ENCODE peak calls at places on chromosome 19, in seven cellular contexts. One of them, this sample, is unnamed.

GRCh38 chr19:52942371-52943133 is 19.3 kb upstream of the ZNF888 start:
- DNase-seq in brain microvascular endothelial cell: peak
- DNase-seq in left ventricle myocardium inferior: peak
- DNase-seq in psoas muscle: peak
- DNase-seq in thoracic aorta: peak
- DNase-seq in cardiac fibroblast: peak
- DNase-seq in AG09309: no peak
- DNase-seq in this sample: peak

GRCh38 chr19:1102407-1103106 is 1.2 kb upstream of the GPX4 start:
- DNase-seq in cardiac fibroblast: peak
- DNase-seq in psoas muscle: peak
- DNase-seq in AG09309: peak
- DNase-seq in brain microvascular endothelial cell: peak
- DNase-seq in thoracic aorta: peak
- DNase-seq in left ventricle myocardium inferior: no peak
- DNase-seq in this sample: peak

GRCh38 chr19:756232-756631 is 5.3 kb downstream of the MISP start:
- DNase-seq in thoracic aorta: no peak
- DNase-seq in cardiac fibroblast: peak
- DNase-seq in left ventricle myocardium inferior: no peak
- DNase-seq in psoas muscle: no peak
- DNase-seq in AG09309: no peak
- DNase-seq in brain microvascular endothelial cell: peak
- DNase-seq in this sample: peak

GRCh38 chr19:13492128-13492527 is 14.2 kb downstream of the CACNA1A start:
- DNase-seq in psoas muscle: no peak
- DNase-seq in left ventricle myocardium inferior: no peak
- DNase-seq in thoracic aorta: no peak
- DNase-seq in brain microvascular endothelial cell: peak
- DNase-seq in cardiac fibroblast: peak
- DNase-seq in AG09309: peak
- DNase-seq in this sample: peak

GRCh38 chr19:459724-460511 is 915 bp downstream of the SHC2 start:
- DNase-seq in brain microvascular endothelial cell: no peak
- DNase-seq in left ventricle myocardium inferior: peak
- DNase-seq in cardiac fibroblast: peak
- DNase-seq in AG09309: no peak
- DNase-seq in psoas muscle: peak
- DNase-seq in thoracic aorta: no peak
- DNase-seq in this sample: peak

GRCh38 chr19:31135841-31136240 is 213.4 kb downstream of the TSHZ3 start:
- DNase-seq in brain microvascular endothelial cell: peak
- DNase-seq in left ventricle myocardium inferior: no peak
- DNase-seq in AG09309: no peak
- DNase-seq in thoracic aorta: no peak
- DNase-seq in psoas muscle: no peak
- DNase-seq in cardiac fibroblast: no peak
- DNase-seq in this sample: no peak

GRCh38 chr19:611506-611869 is 21.8 kb downstream of the HCN2 start:
- DNase-seq in psoas muscle: no peak
- DNase-seq in AG09309: peak
- DNase-seq in brain microvascular endothelial cell: peak
- DNase-seq in thoracic aorta: no peak
- DNase-seq in cardiac fibroblast: peak
- DNase-seq in left ventricle myocardium inferior: no peak
- DNase-seq in this sample: peak

GRCh38 chr19:48123907-48124675 is 13.5 kb upstream of the PLA2G4C start:
- DNase-seq in cardiac fibroblast: peak
- DNase-seq in AG09309: peak
- DNase-seq in thoracic aorta: no peak
- DNase-seq in left ventricle myocardium inferior: no peak
- DNase-seq in brain microvascular endothelial cell: peak
- DNase-seq in psoas muscle: no peak
- DNase-seq in this sample: peak

GRCh38 chr19:56097776-56098175 is 23.3 kb downstream of the ZNF787 start:
- DNase-seq in brain microvascular endothelial cell: no peak
- DNase-seq in cardiac fibroblast: no peak
- DNase-seq in psoas muscle: no peak
- DNase-seq in AG09309: no peak
- DNase-seq in left ventricle myocardium inferior: peak
- DNase-seq in thoracic aorta: no peak
- DNase-seq in this sample: no peak

GRCh38 chr19:45385392-45386221 is 15.2 kb upstream of the ERCC2 start:
- DNase-seq in cardiac fibroblast: no peak
- DNase-seq in thoracic aorta: no peak
- DNase-seq in left ventricle myocardium inferior: no peak
- DNase-seq in AG09309: no peak
- DNase-seq in brain microvascular endothelial cell: no peak
- DNase-seq in psoas muscle: no peak
- DNase-seq in this sample: no peak

GRCh38 chr19:13132471-13133166 is 14.6 kb downstream of the NACC1 start:
- DNase-seq in AG09309: no peak
- DNase-seq in brain microvascular endothelial cell: peak
- DNase-seq in left ventricle myocardium inferior: no peak
- DNase-seq in cardiac fibroblast: peak
- DNase-seq in thoracic aorta: no peak
- DNase-seq in psoas muscle: no peak
- DNase-seq in this sample: peak

GRCh38 chr19:55369651-55370304 is 485 bp downstream of the IL11 start:
- DNase-seq in left ventricle myocardium inferior: no peak
- DNase-seq in cardiac fibroblast: peak
- DNase-seq in brain microvascular endothelial cell: peak
- DNase-seq in AG09309: no peak
- DNase-seq in psoas muscle: no peak
- DNase-seq in thoracic aorta: no peak
- DNase-seq in this sample: peak

GRCh38 chr19:46115396-46116109 is 8.9 kb downstream of the IGFL3 start:
- DNase-seq in thoracic aorta: no peak
- DNase-seq in cardiac fibroblast: peak
- DNase-seq in brain microvascular endothelial cell: peak
- DNase-seq in psoas muscle: no peak
- DNase-seq in AG09309: peak
- DNase-seq in left ventricle myocardium inferior: no peak
- DNase-seq in this sample: peak

GRCh38 chr19:8333771-8334457 is 9.1 kb downstream of the KANK3 start:
- DNase-seq in thoracic aorta: no peak
- DNase-seq in cardiac fibroblast: no peak
- DNase-seq in brain microvascular endothelial cell: no peak
- DNase-seq in left ventricle myocardium inferior: no peak
- DNase-seq in AG09309: no peak
- DNase-seq in psoas muscle: no peak
- DNase-seq in this sample: no peak

GRCh38 chr19:36009220-36009619 is 607 bp upstream of the SYNE4 start:
- DNase-seq in brain microvascular endothelial cell: peak
- DNase-seq in thoracic aorta: no peak
- DNase-seq in left ventricle myocardium inferior: peak
- DNase-seq in psoas muscle: peak
- DNase-seq in cardiac fibroblast: peak
- DNase-seq in AG09309: no peak
- DNase-seq in this sample: peak

GRCh38 chr19:46416077-46416709 is 2.8 kb upstream of the CCDC8 start:
- DNase-seq in AG09309: no peak
- DNase-seq in thoracic aorta: peak
- DNase-seq in psoas muscle: peak
- DNase-seq in cardiac fibroblast: peak
- DNase-seq in brain microvascular endothelial cell: peak
- DNase-seq in left ventricle myocardium inferior: peak
- DNase-seq in this sample: peak

GRCh38 chr19:29610574-29611271 is 4.6 kb downstream of the POP4 start:
- DNase-seq in psoas muscle: peak
- DNase-seq in brain microvascular endothelial cell: peak
- DNase-seq in cardiac fibroblast: peak
- DNase-seq in thoracic aorta: peak
- DNase-seq in left ventricle myocardium inferior: peak
- DNase-seq in AG09309: peak
- DNase-seq in this sample: peak

GRCh38 chr19:10748924-10749434 is 31.1 kb downstream of the DNM2 start:
- DNase-seq in thoracic aorta: no peak
- DNase-seq in AG09309: no peak
- DNase-seq in psoas muscle: peak
- DNase-seq in brain microvascular endothelial cell: peak
- DNase-seq in cardiac fibroblast: peak
- DNase-seq in left ventricle myocardium inferior: peak
- DNase-seq in this sample: no peak

GRCh38 chr19:21158523-21159135 is 16.8 kb downstream of the ZNF431 start:
- DNase-seq in left ventricle myocardium inferior: no peak
- DNase-seq in psoas muscle: no peak
- DNase-seq in AG09309: no peak
- DNase-seq in brain microvascular endothelial cell: peak
- DNase-seq in thoracic aorta: no peak
- DNase-seq in cardiac fibroblast: peak
- DNase-seq in this sample: peak

GRCh38 chr19:1265611-1266115 is 3.5 kb upstream of the CIRBP start:
- DNase-seq in left ventricle myocardium inferior: peak
- DNase-seq in AG09309: no peak
- DNase-seq in psoas muscle: peak
- DNase-seq in thoracic aorta: peak
- DNase-seq in brain microvascular endothelial cell: peak
- DNase-seq in cardiac fibroblast: peak
- DNase-seq in this sample: peak

GRCh38 chr19:23343434-23344010 is 51.7 kb downstream of the ZNF91 start:
- DNase-seq in psoas muscle: no peak
- DNase-seq in left ventricle myocardium inferior: no peak
- DNase-seq in cardiac fibroblast: no peak
- DNase-seq in AG09309: no peak
- DNase-seq in brain microvascular endothelial cell: no peak
- DNase-seq in thoracic aorta: no peak
- DNase-seq in this sample: no peak

DNA sequence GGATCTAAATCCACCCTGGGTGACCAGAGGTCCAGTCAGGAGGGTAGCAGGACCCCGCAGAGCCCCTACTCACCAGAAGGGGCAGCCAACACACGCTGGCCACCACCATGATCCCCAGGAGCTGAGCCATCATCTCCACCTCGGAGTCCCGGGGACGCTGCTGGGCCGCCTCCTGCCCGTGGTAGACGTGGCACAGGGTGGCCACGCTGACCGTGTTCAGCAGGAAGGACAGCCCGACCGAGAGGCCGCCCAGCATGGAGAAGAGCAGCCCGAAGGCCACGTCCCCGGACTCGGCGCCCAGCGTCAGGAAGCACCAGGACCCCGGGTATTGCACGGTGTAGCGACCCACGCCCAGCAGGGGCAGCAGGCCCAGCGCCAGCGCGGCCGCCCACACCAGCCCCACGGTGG is 6.9 kb downstream of the TBXA2R start:
- DNase-seq in thoracic aorta: no peak
- DNase-seq in left ventricle myocardium inferior: no peak
- DNase-seq in brain microvascular endothelial cell: no peak
- DNase-seq in AG09309: no peak
- DNase-seq in psoas muscle: no peak
- DNase-seq in cardiac fibroblast: no peak
- DNase-seq in this sample: no peak
- TF ChIP-seq CTCF in thoracic aorta: no peak
- TF ChIP-seq CTCF in left ventricle myocardium inferior: no peak
- TF ChIP-seq CTCF in brain microvascular endothelial cell: peak
- TF ChIP-seq CTCF in AG09309: no peak
- TF ChIP-seq CTCF in psoas muscle: no peak
- TF ChIP-seq CTCF in cardiac fibroblast: peak
- TF ChIP-seq CTCF in this sample: peak

GRCh38 chr19:40392894-40393517 is 3.0 kb upstream of the HIPK4 start:
- DNase-seq in thoracic aorta: no peak
- DNase-seq in AG09309: no peak
- DNase-seq in cardiac fibroblast: no peak
- DNase-seq in left ventricle myocardium inferior: no peak
- DNase-seq in brain microvascular endothelial cell: no peak
- DNase-seq in psoas muscle: no peak
- DNase-seq in this sample: no peak
- TF ChIP-seq CTCF in thoracic aorta: no peak
- TF ChIP-seq CTCF in AG09309: peak
- TF ChIP-seq CTCF in cardiac fibroblast: peak
- TF ChIP-seq CTCF in left ventricle myocardium inferior: peak
- TF ChIP-seq CTCF in brain microvascular endothelial cell: peak
- TF ChIP-seq CTCF in psoas muscle: peak
- TF ChIP-seq CTCF in this sample: peak

GRCh38 chr19:49491030-49491803 is 3.8 kb downstream of the RPL13A start:
- DNase-seq in cardiac fibroblast: no peak
- DNase-seq in thoracic aorta: no peak
- DNase-seq in psoas muscle: no peak
- DNase-seq in brain microvascular endothelial cell: no peak
- DNase-seq in left ventricle myocardium inferior: no peak
- DNase-seq in AG09309: no peak
- DNase-seq in this sample: no peak

GRCh38 chr19:49490287-49491029 is 3.0 kb downstream of the RPL13A start:
- DNase-seq in AG09309: no peak
- DNase-seq in brain microvascular endothelial cell: no peak
- DNase-seq in thoracic aorta: no peak
- DNase-seq in cardiac fibroblast: no peak
- DNase-seq in psoas muscle: no peak
- DNase-seq in left ventricle myocardium inferior: no peak
- DNase-seq in this sample: no peak

GRCh38 chr19:49488046-49488862 is 846 bp downstream of the RPL13A start:
- DNase-seq in AG09309: no peak
- DNase-seq in cardiac fibroblast: no peak
- DNase-seq in psoas muscle: no peak
- DNase-seq in brain microvascular endothelial cell: no peak
- DNase-seq in left ventricle myocardium inferior: no peak
- DNase-seq in thoracic aorta: no peak
- DNase-seq in this sample: no peak

GRCh38 chr19:49488863-49489537 is 1.6 kb downstream of the RPL13A start:
- DNase-seq in AG09309: no peak
- DNase-seq in cardiac fibroblast: no peak
- DNase-seq in left ventricle myocardium inferior: no peak
- DNase-seq in psoas muscle: no peak
- DNase-seq in thoracic aorta: no peak
- DNase-seq in brain microvascular endothelial cell: no peak
- DNase-seq in this sample: no peak

GRCh38 chr19:49489601-49490167 is 2.3 kb downstream of the RPL13A start:
- DNase-seq in AG09309: no peak
- DNase-seq in cardiac fibroblast: no peak
- DNase-seq in brain microvascular endothelial cell: no peak
- DNase-seq in psoas muscle: no peak
- DNase-seq in left ventricle myocardium inferior: no peak
- DNase-seq in thoracic aorta: no peak
- DNase-seq in this sample: no peak
- TF ChIP-seq CTCF in AG09309: no peak
- TF ChIP-seq CTCF in cardiac fibroblast: no peak
- TF ChIP-seq CTCF in brain microvascular endothelial cell: no peak
- TF ChIP-seq CTCF in psoas muscle: no peak
- TF ChIP-seq CTCF in left ventricle myocardium inferior: no peak
- TF ChIP-seq CTCF in thoracic aorta: no peak
- TF ChIP-seq CTCF in this sample: no peak

DNA sequence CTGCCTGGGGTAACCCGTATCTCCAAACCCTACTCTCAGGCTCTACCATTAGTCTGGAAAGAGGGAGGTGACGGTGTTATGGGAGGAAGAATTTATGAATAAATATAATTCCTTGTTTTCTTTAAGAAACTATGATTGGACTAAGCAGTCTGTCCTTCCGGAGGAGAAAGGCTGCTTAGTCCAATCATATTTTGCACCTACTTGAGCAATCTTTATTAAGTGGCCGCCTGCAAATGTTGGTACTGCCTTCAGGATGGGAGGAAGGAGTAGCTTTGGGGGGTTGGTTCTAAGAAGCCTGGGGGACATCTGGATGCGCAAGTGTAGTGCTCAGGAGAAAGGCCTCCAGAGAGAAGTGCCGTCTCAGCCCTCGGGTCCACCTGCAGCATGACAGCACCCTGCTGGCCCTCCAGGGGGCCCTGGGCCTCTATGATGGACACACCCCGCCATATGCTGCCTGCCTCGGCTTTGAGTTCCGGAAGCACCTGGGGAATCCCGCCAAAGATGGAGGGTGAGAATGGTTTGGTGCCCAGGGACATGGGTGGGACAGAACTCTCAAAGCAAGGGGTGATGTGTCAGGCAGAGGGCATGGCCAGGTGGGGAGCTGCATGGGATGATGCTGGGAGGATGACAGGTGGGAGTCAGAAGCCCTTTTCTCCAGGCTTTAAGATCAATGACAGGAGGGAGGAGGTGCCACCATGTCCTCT is 4.0 kb downstream of the ACP4 start:
- DNase-seq in thoracic aorta: no peak
- DNase-seq in cardiac fibroblast: no peak
- DNase-seq in brain microvascular endothelial cell: no peak
- DNase-seq in AG09309: no peak
- DNase-seq in left ventricle myocardium inferior: no peak
- DNase-seq in psoas muscle: no peak
- DNase-seq in this sample: no peak
- TF ChIP-seq CTCF in thoracic aorta: no peak
- TF ChIP-seq CTCF in cardiac fibroblast: peak
- TF ChIP-seq CTCF in brain microvascular endothelial cell: peak
- TF ChIP-seq CTCF in AG09309: no peak
- TF ChIP-seq CTCF in left ventricle myocardium inferior: no peak
- TF ChIP-seq CTCF in psoas muscle: no peak
- TF ChIP-seq CTCF in this sample: no peak

This sample was measured in astrocyte of the spinal cord.